ENCODE peak calls at places on chromosomes 11 and 22, in ten cellular contexts. C, X, P, D, L, M, G, Z, A and V are unnamed samples.
A peak's percentile ranks its signal among the peaks of the same experiment; 100 is the strongest.

GRCh38 chr11:69881467-69882269 is 62.5 kb upstream of the FGF3 start:
- DNase-seq in C (no peak), X (peak; percentile 79), P (peak; percentile 45), D (no peak), L (no peak), M (no peak), G (no peak), Z (no peak), A (no peak), V (no peak)

GRCh38 chr11:120331301-120331966 is 4.8 kb upstream of the ARHGEF12 start:
- DNase-seq in C (peak; percentile 95), X (no peak), P (no peak), D (peak; percentile 79), L (no peak), M (peak; percentile 32), G (peak; percentile 58), Z (no peak), A (no peak), V (no peak)

GRCh38 chr22:46622081-46622521 is 1.9 kb downstream of the GRAMD4 start:
- DNase-seq in C (no peak), X (no peak), P (no peak), D (no peak), L (no peak), M (no peak), G (no peak), Z (no peak), A (no peak), V (no peak)

GRCh38 chr11:62171261-62171723 is 18.7 kb upstream of the SCGB1D1 start:
- DNase-seq in C (peak; percentile 96), X (no peak), P (peak; percentile 85), D (peak; percentile 88), L (peak; percentile 59), M (peak; percentile 58), G (peak; percentile 44), Z (peak; percentile 10), A (peak; percentile 86), V (peak; percentile 79)

GRCh38 chr11:80104196-80104595 is 663.4 kb upstream of the TENM4 start:
- DNase-seq in C (no peak), X (no peak), P (no peak), D (no peak), L (no peak), M (no peak), G (no peak), Z (no peak), A (no peak), V (no peak)

GRCh38 chr22:34950480-34950879 is 115.5 kb upstream of the ISX start:
- DNase-seq in C (no peak), X (no peak), P (no peak), D (no peak), L (no peak), M (no peak), G (no peak), Z (no peak), A (no peak), V (no peak)

GRCh38 chr11:1228183-1228821 is 5.4 kb downstream of the MUC5B start:
- DNase-seq in C (no peak), X (peak; percentile 89), P (no peak), D (no peak), L (no peak), M (no peak), G (no peak), Z (no peak), A (no peak), V (no peak)

GRCh38 chr11:121634889-121635288 is 182.1 kb upstream of the SORL1-AS1 start:
- DNase-seq in C (peak; percentile 97), X (no peak), P (no peak), D (peak; percentile 82), L (no peak), M (no peak), G (no peak), Z (no peak), A (no peak), V (no peak)

GRCh38 chr11:76243157-76243556 is 36.9 kb upstream of the WNT11 start:
- DNase-seq in C (no peak), X (peak; percentile 49), P (no peak), D (no peak), L (no peak), M (no peak), G (no peak), Z (no peak), A (no peak), V (no peak)

GRCh38 chr11:79087957-79088318 is 352.9 kb downstream of the TENM4 start:
- DNase-seq in C (no peak), X (no peak), P (no peak), D (peak; percentile 39), L (no peak), M (no peak), G (no peak), Z (no peak), A (no peak), V (no peak)

GRCh38 chr11:100830295-100830694 is 143.2 kb downstream of the ARHGAP42 start:
- DNase-seq in C (no peak), X (no peak), P (no peak), D (no peak), L (no peak), M (no peak), G (no peak), Z (no peak), A (no peak), V (no peak)

GRCh38 chr11:108319541-108320145 is 96.8 kb downstream of the ATM start:
- DNase-seq in C (no peak), X (no peak), P (no peak), D (peak; percentile 31), L (no peak), M (no peak), G (no peak), Z (no peak), A (no peak), V (no peak)

GRCh38 chr11:86492370-86493030 is 117.8 kb downstream of the CCDC81 start:
- DNase-seq in C (no peak), X (no peak), P (no peak), D (no peak), L (no peak), M (no peak), G (no peak), Z (no peak), A (no peak), V (no peak)

GRCh38 chr11:88420165-88420781 is 82.7 kb upstream of the CTSC start:
- DNase-seq in C (peak; percentile 77), X (no peak), P (no peak), D (peak; percentile 58), L (no peak), M (no peak), G (no peak), Z (no peak), A (no peak), V (no peak)

DNA sequence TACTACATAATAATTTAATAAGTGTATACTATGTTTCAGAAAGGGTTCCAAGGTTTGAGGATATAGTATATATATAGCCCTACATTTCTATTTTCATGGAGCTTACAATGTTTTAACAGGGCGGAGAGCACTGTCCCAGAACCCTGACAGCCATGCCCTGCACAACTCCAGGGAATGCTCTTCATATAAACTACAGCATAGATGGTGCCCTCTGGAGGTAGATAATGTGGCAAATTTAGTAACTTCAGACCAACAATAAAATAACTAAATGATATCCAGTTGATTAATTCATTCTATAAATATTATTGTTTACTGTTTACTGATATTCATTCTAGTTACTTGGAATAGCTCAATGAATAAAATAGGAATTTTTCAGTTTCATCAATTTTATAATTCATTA is 693.7 kb upstream of the CCDC179 start:
- DNase-seq in C (peak; percentile 37), X (no peak), P (no peak), D (peak; percentile 6), L (no peak), M (no peak), G (no peak), Z (no peak), A (no peak), V (no peak)
- TF ChIP-seq CTCF in C (peak; percentile 61), X (peak; percentile 40), P (no peak), D (peak; percentile 25), L (peak; percentile 25), M (no peak), G (no peak), Z (no peak), A (no peak), V (no peak)

GRCh38 chr11:92225563-92226308 is 1.1 kb downstream of the FAT3 start:
- DNase-seq in C (no peak), X (peak; percentile 91), P (peak; percentile 44), D (no peak), L (no peak), M (no peak), G (peak; percentile 30), Z (no peak), A (no peak), V (peak; percentile 10)
- TF ChIP-seq CTCF in C (no peak), X (peak; percentile 71), P (no peak), D (peak; percentile 14), L (no peak), M (no peak), G (no peak), Z (no peak), A (no peak), V (no peak)

DNA sequence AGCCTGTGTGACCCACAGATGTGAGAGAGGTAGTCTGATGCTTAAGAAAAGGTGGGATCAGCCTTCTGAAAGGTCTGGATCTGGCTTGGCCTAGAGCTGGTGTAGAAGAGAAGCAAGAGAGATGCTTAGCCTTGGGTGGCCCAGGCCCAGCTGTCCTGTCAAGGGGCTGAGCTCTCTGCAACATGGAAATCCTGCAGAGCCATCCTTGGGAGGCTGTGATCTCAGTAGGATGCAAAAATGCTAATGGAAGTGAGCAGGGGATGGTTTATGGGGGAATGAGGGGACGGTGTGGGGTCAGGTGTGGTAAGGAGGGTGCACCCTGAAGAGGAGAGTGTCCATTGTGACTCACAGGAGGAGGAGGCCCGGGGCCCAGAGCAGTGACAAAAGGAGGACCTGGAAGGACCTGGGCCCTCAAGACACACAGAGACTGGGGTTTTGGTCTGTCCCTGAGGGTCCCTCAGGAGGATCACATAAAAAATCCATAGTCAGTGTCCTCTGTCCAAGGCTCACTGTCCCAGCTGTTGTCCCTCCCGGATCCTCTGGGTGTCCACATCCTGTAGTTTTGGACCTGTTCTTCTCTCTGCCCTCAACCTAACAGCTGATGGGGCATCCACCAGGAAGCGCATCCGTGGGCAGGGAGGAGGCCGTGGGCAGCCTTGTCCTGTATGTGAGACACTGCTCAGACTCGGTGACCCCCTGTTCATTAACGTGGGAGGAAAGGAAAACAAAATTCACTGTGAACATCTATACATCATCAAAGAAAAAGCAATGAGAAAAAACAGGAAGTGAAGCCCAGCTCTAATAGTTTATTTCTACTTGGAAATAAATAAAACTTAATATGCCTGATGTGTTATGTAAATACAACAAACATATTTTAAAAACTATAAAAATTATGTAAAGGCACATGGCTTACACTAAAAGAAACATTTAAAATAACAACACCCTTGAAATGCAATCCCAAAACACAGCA is 129.8 kb downstream of the ZNF280B start:
- DNase-seq in C (no peak), X (no peak), P (no peak), D (no peak), L (no peak), M (no peak), G (no peak), Z (no peak), A (no peak), V (no peak)
- TF ChIP-seq CTCF in C (no peak), X (no peak), P (no peak), D (no peak), L (no peak), M (no peak), G (no peak), Z (no peak), A (no peak), V (no peak)

GRCh38 chr11:45804806-45805304 is at the start of gene SLC35C1:
- DNase-seq in C (peak; percentile 92), X (peak; percentile 98), P (peak; percentile 95), D (peak; percentile 96), L (peak; percentile 86), M (peak; percentile 87), G (peak; percentile 97), Z (peak; percentile 90), A (peak; percentile 97), V (peak; percentile 98)
- TF ChIP-seq CTCF in C (no peak), X (peak; percentile 44), P (no peak), D (peak; percentile 7), L (peak; percentile 18), M (no peak), G (peak; percentile 13), Z (peak; percentile 23), A (no peak), V (no peak)